ENCODE peak calls at places on chromosomes 7 and 10, in four cellular contexts. R is HL-60, C is GM12878, E is endothelial cell. G is an unnamed sample.

GRCh38 chr7:79810945-79811344 is 323.7 kb upstream of the GNAI1 start:
- DNase-seq in R (no peak), C (no peak), E (no peak), G (no peak)

GRCh38 chr10:116589911-116590310 is 848 bp upstream of the PNLIPRP1 start:
- DNase-seq in R (no peak), C (no peak), E (no peak), G (no peak)

GRCh38 chr7:37484460-37485063 is 35.9 kb upstream of the ELMO1 start:
- DNase-seq in R (no peak), C (no peak), E (no peak), G (no peak)

GRCh38 chr7:70570029-70570428 is 561.9 kb upstream of the GALNT17 start:
- DNase-seq in R (no peak), C (no peak), E (no peak), G (no peak)

GRCh38 chr7:123548406-123548805 is 9.2 kb downstream of the NDUFA5 start:
- DNase-seq in R (no peak), C (no peak), E (no peak), G (no peak)

GRCh38 chr7:88280801-88281200 is 25.9 kb downstream of the STEAP4 start:
- DNase-seq in R (no peak), C (no peak), E (no peak), G (no peak)

GRCh38 chr10:125531470-125531869 is 151.5 kb downstream of the TEX36 start:
- DNase-seq in R (no peak), C (no peak), E (no peak), G (no peak)

GRCh38 chr7:150979706-150980390 is 1.7 kb upstream of the KCNH2 start:
- DNase-seq in R (no peak), C (no peak), E (no peak), G (no peak)

GRCh38 chr10:119263966-119264621 is 56.7 kb downstream of the GRK5 start:
- DNase-seq in R (no peak), C (no peak), E (no peak), G (no peak)

GRCh38 chr10:120131183-120131582 is 238.7 kb downstream of the SEC23IP start:
- DNase-seq in R (peak), C (no peak), E (peak), G (peak)

GRCh38 chr10:78479467-78479866 is 445.8 kb downstream of the RPS24 start:
- DNase-seq in R (no peak), C (no peak), E (no peak), G (no peak)

GRCh38 chr10:26861326-26861998 is 704 bp upstream of the ABI1 start:
- DNase-seq in R (no peak), C (no peak), E (no peak), G (no peak)
- TF ChIP-seq CTCF in R (no peak), C (peak), E (peak), G (no peak)

DNA sequence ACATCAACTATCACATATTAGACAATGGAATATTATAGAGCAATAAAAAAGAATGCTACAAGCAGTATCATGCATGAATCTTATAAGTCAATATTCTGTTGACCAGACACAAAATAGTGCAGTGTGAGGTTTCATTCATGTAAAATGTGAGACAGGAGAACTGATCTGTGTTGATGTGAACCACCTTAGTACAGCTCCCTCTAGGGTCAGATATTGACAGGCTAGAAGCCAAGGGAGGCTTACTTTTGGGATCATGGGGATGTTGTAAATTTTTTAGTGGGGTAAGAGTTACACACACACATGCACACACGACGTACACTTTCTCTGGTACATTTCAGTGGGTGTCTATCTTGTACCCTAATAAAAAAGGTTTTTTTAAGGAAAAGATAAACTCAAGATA is 231.6 kb upstream of the FOXK1 start:
- DNase-seq in R (no peak), C (no peak), E (no peak), G (no peak)
- TF ChIP-seq CTCF in R (no peak), C (no peak), E (no peak), G (no peak)

GRCh38 chr7:26291699-26292538 is at the start of gene SNX10:
- DNase-seq in R (peak), C (no peak), E (peak), G (peak)
- TF ChIP-seq CTCF in R (no peak), C (peak), E (no peak), G (peak)

GRCh38 chr10:43361532-43362190 is 9.8 kb upstream of the FXYD4 start:
- DNase-seq in R (no peak), C (no peak), E (no peak), G (no peak)

GRCh38 chr10:43360086-43360485 is 11.3 kb upstream of the FXYD4 start:
- DNase-seq in R (no peak), C (no peak), E (no peak), G (no peak)

GRCh38 chr10:43362191-43362839 is 9.1 kb upstream of the FXYD4 start:
- DNase-seq in R (peak), C (peak), E (peak), G (peak)
- TF ChIP-seq CTCF in R (no peak), C (peak), E (no peak), G (peak)

GRCh38 chr10:122053314-122053713 is 64.4 kb downstream of the TACC2 start:
- DNase-seq in R (no peak), C (no peak), E (no peak), G (no peak)
- TF ChIP-seq CTCF in R (no peak), C (no peak), E (no peak), G (no peak)

GRCh38 chr7:67359900-67360299 is 363.3 kb downstream of the TYW1 start:
- DNase-seq in R (no peak), C (no peak), E (no peak), G (no peak)

GRCh38 chr7:67361150-67361549 is 364.5 kb downstream of the TYW1 start:
- DNase-seq in R (no peak), C (no peak), E (no peak), G (no peak)

GRCh38 chr7:67364441-67365017 is 367.9 kb downstream of the TYW1 start:
- DNase-seq in R (no peak), C (no peak), E (peak), G (peak)
- TF ChIP-seq CTCF in R (no peak), C (no peak), E (no peak), G (no peak)

GRCh38 chr7:2066251-2066919 is 166.4 kb downstream of the MAD1L1 start:
- DNase-seq in R (no peak), C (no peak), E (no peak), G (no peak)

GRCh38 chr7:2065516-2065915 is 167.2 kb downstream of the MAD1L1 start:
- DNase-seq in R (no peak), C (no peak), E (no peak), G (no peak)

GRCh38 chr7:2062648-2063047 is 170.1 kb downstream of the MAD1L1 start:
- DNase-seq in R (no peak), C (no peak), E (no peak), G (no peak)

GRCh38 chr7:2060701-2061100 is 172.0 kb downstream of the MAD1L1 start:
- DNase-seq in R (no peak), C (no peak), E (no peak), G (no peak)

DNA sequence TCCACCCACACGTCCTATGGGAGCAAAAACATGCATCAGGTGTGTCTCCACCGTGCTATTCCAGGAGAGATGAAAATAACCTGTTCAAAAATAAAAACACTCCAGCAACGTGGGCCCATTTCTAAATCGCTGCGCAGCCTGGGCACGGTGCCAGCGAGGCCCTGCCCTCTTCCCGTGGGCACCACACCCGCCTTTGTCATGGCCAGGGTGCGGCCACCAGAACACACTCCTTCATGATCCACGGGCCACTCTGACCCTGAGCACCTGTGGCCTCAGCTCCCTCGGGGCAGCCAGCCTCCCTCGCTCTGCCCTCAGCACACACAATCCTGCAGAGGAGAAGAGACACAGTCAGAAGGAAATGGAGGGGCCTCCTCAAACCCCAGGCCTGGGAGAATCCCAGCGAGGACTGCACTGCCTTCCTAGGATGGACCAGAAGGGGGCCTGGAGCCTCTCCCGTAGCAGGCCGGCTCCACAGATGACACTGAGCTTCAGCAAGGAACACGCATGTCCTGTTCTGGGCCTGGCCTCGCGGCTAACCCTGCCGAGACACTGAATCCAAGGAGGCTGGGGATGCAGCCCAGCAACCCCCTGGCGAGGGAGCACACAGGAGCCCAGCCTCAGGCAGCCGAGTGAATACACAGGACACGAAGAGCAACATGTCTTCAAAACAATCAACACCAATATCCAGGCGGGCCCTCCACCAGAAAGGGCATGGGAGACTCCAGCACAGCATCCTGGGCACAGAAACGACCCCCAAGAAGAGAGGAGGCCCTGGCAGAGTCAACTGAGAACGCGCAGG is 169.0 kb downstream of the MAD1L1 start:
- DNase-seq in R (no peak), C (no peak), E (peak), G (no peak)
- TF ChIP-seq CTCF in R (no peak), C (no peak), E (no peak), G (no peak)